ENCODE peak calls at places on chromosomes 4 and X, in four cellular contexts. K, Z, Q and B are unnamed samples. For H3K4me1, the result is how much of the 10 kb centered on the place peaks cover.

GRCh38 chrX:134622056-134622812 is 36.0 kb downstream of the PLAC1 start:
- DNase-seq in Z (no peak), K (no peak), Q (no peak), B (peak)

GRCh38 chr4:153082322-153083301 is 121.6 kb upstream of the TRIM2 start:
- DNase-seq in Z (no peak), K (no peak), Q (no peak), B (no peak)

GRCh38 chr4:5753766-5754528 is 42.9 kb downstream of the EVC start:
- DNase-seq in Q (no peak), Z (no peak), K (no peak), B (no peak)

GRCh38 chrX:66015152-66015827 is 24.6 kb downstream of the VSIG4 start:
- DNase-seq in K (no peak), Z (peak), Q (no peak), B (peak)

GRCh38 chrX:133538148-133538547 is 122.9 kb upstream of the GPC4 start:
- DNase-seq in Q (no peak), Z (no peak), K (no peak), B (no peak)

GRCh38 chrX:100643943-100644587 is at the start of gene SRPX2:
- DNase-seq in Q (no peak), Z (no peak), K (no peak), B (peak)

GRCh38 chr4:183349673-183350072 is 27.4 kb upstream of the CLDN24 start:
- DNase-seq in Z (no peak), K (no peak), Q (no peak), B (peak)

GRCh38 chr4:37389967-37390580 is 145.5 kb downstream of the NWD2 start:
- DNase-seq in Q (no peak), K (no peak), Z (peak), B (peak)

GRCh38 chr4:7390366-7390765 is 44.4 kb downstream of the PSAPL1 start:
- DNase-seq in Z (no peak), K (no peak), Q (no peak), B (no peak)

GRCh38 chr4:108054025-108054424 is 64.3 kb downstream of the HADH start:
- DNase-seq in Z (no peak), Q (no peak), K (no peak), B (no peak)

GRCh38 chr4:34935739-34936138 is 1308.6 kb downstream of the ARAP2 start:
- DNase-seq in K (no peak), Z (no peak), Q (no peak), B (no peak)

GRCh38 chr4:150906987-150907633 is 108.0 kb downstream of the LRBA start:
- DNase-seq in Z (no peak), K (no peak), Q (no peak), B (no peak)

GRCh38 chr4:155208258-155209054 is at the start of gene NPY2R:
- DNase-seq in Z (no peak), K (no peak), Q (no peak), B (no peak)

GRCh38 chr4:626201-627091 is 1.1 kb downstream of the PDE6B start:
- DNase-seq in Z (no peak), Q (no peak), K (no peak), B (no peak)

GRCh38 chr4:21885770-21886169 is 62.8 kb downstream of the KCNIP4 start:
- DNase-seq in K (no peak), Q (no peak), Z (no peak), B (no peak)

GRCh38 chr4:17126306-17126978 is 228.0 kb upstream of the LDB2 start:
- DNase-seq in K (no peak), Z (no peak), Q (no peak), B (no peak)

GRCh38 chr4:147542229-147542990 is 61.5 kb downstream of the EDNRA start:
- DNase-seq in Z (no peak), Q (no peak), K (no peak), B (no peak)

GRCh38 chr4:48914311-48914710 is 7.7 kb upstream of the OCIAD2 start:
- DNase-seq in Z (no peak), K (no peak), Q (no peak), B (no peak)

GRCh38 chr4:123600921-123601904 is 204.6 kb downstream of the SPRY1 start:
- DNase-seq in Z (no peak), K (no peak), Q (no peak), B (no peak)

GRCh38 chr4:15003441-15003890 is 1.2 kb downstream of the CPEB2 start:
- DNase-seq in Q (peak), K (no peak), Z (peak), B (peak)

GRCh38 chr4:152417648-152418047 is 118.2 kb downstream of the FBXW7 start:
- DNase-seq in K (no peak), Q (no peak), Z (no peak), B (no peak)

GRCh38 chr4:139918994-139919393 is 235.0 kb downstream of the MAML3 start:
- DNase-seq in K (no peak), Q (no peak), Z (no peak), B (no peak)

GRCh38 chrX:17024896-17025295 is 78.4 kb downstream of the REPS2 start:
- DNase-seq in Z (peak), K (no peak), Q (no peak), B (peak)

GRCh38 chrX:73767017-73767416 is 204.0 kb downstream of the CHIC1 start:
- DNase-seq in Z (no peak), K (no peak), Q (no peak), B (no peak)

GRCh38 chr4:11106190-11106589 is 322.5 kb downstream of the HS3ST1 start:
- DNase-seq in K (no peak), Q (no peak), Z (no peak), B (peak)

GRCh38 chr4:188387134-188387791 is 248.0 kb downstream of the TRIML1 start:
- DNase-seq in K (no peak), Z (no peak), Q (no peak), B (peak)

GRCh38 chrX:134236690-134237362 is at the start of gene CCDC160:
- DNase-seq in K (no peak), Q (no peak), Z (no peak), B (peak)

GRCh38 chr4:149605601-149606378 is 209.9 kb downstream of the IQCM start:
- DNase-seq in K (no peak), Q (no peak), Z (no peak), B (no peak)

GRCh38 chrX:44352739-44353138 is 9.3 kb upstream of the EFHC2 start:
- DNase-seq in K (no peak), Z (no peak), Q (peak), B (no peak)

GRCh38 chrX:70219938-70220764 is 14.3 kb upstream of the AWAT1 start:
- DNase-seq in Z (no peak), K (no peak), Q (no peak), B (peak)

GRCh38 chr4:185227131-185227551 is 17.7 kb downstream of the SNX25 start:
- DNase-seq in Q (no peak), Z (no peak), K (no peak), B (no peak)

GRCh38 chrX:153400146-153401132 is 711 bp downstream of the PNMA6E start:
- DNase-seq in K (no peak), Z (peak), Q (no peak), B (peak)

GRCh38 chr4:56410247-56410646 is 23.0 kb upstream of the AASDH start:
- DNase-seq in K (no peak), Q (peak), Z (no peak), B (peak)

GRCh38 chr4:115323106-115323684 is 209.8 kb upstream of the NDST4 start:
- DNase-seq in Z (no peak), K (no peak), Q (no peak), B (no peak)

GRCh38 chr4:105989411-105990242 is 94.4 kb downstream of the NPNT start:
- DNase-seq in K (no peak), Q (no peak), Z (no peak), B (no peak)

GRCh38 chr4:143399113-143399949 is 62.7 kb downstream of the GAB1 start:
- DNase-seq in K (no peak), Z (peak), Q (no peak), B (peak)

GRCh38 chr4:185805262-185805802 is 6.7 kb downstream of the SORBS2 start:
- DNase-seq in Z (no peak), K (no peak), Q (no peak), B (no peak)

GRCh38 chr4:68368566-68369473 is 18.9 kb upstream of the YTHDC1 start:
- DNase-seq in Q (no peak), K (no peak), Z (no peak), B (peak)

GRCh38 chrX:3360881-3361280 is 14.4 kb upstream of the MXRA5 start:
- DNase-seq in Q (no peak), K (no peak), Z (no peak), B (no peak)

GRCh38 chr4:86033171-86033570 is 326.7 kb downstream of the MAPK10 start:
- DNase-seq in Z (no peak), K (no peak), Q (peak), B (peak)

GRCh38 chr4:86036729-86037128 is 323.1 kb downstream of the MAPK10 start:
- DNase-seq in Q (no peak), K (no peak), Z (no peak), B (no peak)

GRCh38 chr4:86038037-86038436 is 321.8 kb downstream of the MAPK10 start:
- DNase-seq in Z (no peak), Q (no peak), K (no peak), B (no peak)

GRCh38 chr4:86034616-86035015 is 325.2 kb downstream of the MAPK10 start:
- DNase-seq in K (no peak), Q (no peak), Z (no peak), B (peak)

GRCh38 chr4:86035688-86036087 is 324.2 kb downstream of the MAPK10 start:
- DNase-seq in Q (no peak), Z (no peak), K (no peak), B (no peak)
- H3K4me1 ChIP-seq in Q (under half), Z (under half), K (under half), B (under half)

DNA sequence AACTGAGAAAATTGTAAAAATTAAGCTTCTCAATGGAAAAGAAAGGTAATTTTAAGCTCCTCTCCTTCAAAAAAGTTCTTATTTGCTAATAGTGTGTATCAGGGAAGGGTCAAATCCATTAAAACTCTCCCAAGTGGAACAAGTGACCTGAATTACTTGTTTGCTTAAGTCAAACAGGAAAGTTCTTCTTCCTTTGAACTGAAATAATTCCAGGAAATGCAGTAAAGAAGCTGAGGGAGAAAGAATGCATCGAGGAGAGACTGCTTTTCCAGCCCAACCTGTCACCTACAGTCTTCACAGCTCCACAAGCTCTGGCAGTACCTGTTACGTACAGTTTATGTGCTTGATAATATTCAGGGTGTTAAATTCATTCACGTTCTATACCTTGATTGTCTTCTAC is 131.1 kb downstream of the KLHL8 start:
- DNase-seq in K (no peak), Q (no peak), Z (no peak), B (no peak)
- H3K4me1 ChIP-seq in K (under half), Q (under half), Z (under half), B (under half)

DNA sequence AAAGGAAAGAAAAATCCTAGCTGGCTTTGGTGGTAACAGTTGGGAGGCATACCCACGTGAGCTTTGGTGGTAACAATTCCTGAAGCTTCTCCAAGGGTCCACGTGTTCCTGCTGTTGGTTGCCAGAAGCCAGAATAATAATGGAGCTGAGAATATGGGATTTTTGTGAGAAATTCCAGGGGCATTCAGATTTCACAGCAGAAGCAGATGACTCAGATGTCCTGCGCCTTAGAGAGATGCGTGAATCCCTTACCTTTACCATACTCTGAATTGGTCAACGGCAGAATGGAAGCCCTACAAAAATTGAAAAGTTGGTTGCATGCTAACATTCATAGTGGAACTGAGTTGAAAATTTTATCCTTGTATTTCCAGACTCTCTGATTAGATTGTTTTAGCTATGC is 28.8 kb downstream of the PHEX start:
- DNase-seq in Z (no peak), Q (no peak), K (no peak), B (peak)
- H3K4me1 ChIP-seq in Z (under half), Q (under half), K (under half), B (under half)

GRCh38 chrX:96689951-96690350 is 5.3 kb downstream of the DIAPH2 start:
- DNase-seq in Q (no peak), K (no peak), Z (no peak), B (no peak)

GRCh38 chrX:96685205-96686099 is 810 bp downstream of the DIAPH2 start:
- DNase-seq in K (peak), Q (peak), Z (peak), B (peak)

GRCh38 chrX:96692454-96692853 is 7.8 kb downstream of the DIAPH2 start:
- DNase-seq in K (no peak), Q (no peak), Z (no peak), B (no peak)

GRCh38 chrX:96692911-96693310 is 8.3 kb downstream of the DIAPH2 start:
- DNase-seq in Q (no peak), Z (no peak), K (no peak), B (no peak)

DNA sequence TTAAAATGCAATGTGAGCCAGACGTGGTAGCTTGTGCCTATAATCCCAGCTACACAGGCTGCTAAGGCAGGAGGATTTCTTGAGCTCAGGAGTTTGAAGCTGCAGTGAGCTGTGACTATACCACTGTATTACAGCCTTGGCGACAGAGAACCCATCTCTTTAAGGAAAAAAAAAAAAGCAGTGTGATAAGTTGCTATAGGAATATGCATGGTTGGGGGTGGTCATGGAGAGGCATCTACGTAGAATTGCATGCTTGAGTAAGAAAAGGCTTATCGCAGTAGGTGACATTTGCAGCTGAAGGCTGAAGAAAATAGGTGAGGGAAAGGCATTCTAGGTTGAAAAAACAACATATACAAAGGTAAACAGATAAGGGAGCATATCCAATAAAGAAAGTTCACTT is 4.1 kb downstream of the DIAPH2 start:
- DNase-seq in Z (no peak), Q (no peak), K (no peak), B (no peak)
- H3K4me1 ChIP-seq in Z (under half), Q (under half), K (under half), B (under half)